ENCODE peak calls at places on chromosomes 1 and 21, in five cellular contexts. One of them, this sample, is unnamed.

GRCh38 chr1:74629283-74629682 is 44.3 kb downstream of the ERICH3 start:
- DNase-seq in bronchial epithelial cell: no peak
- DNase-seq in HTR-8/SVneo: no peak
- DNase-seq in stromal cell of bone marrow: no peak
- DNase-seq in HS-27A: no peak
- DNase-seq in this sample: no peak

GRCh38 chr1:51627672-51628071 is 10.8 kb downstream of the OSBPL9 start:
- DNase-seq in bronchial epithelial cell: peak; percentile 54
- DNase-seq in HTR-8/SVneo: peak; percentile 48
- DNase-seq in stromal cell of bone marrow: peak; percentile 41
- DNase-seq in HS-27A: no peak
- DNase-seq in this sample: no peak

GRCh38 chr1:7727816-7728477 is 43.1 kb upstream of the VAMP3 start:
- DNase-seq in bronchial epithelial cell: no peak
- DNase-seq in HTR-8/SVneo: no peak
- DNase-seq in stromal cell of bone marrow: no peak
- DNase-seq in HS-27A: no peak
- DNase-seq in this sample: no peak

GRCh38 chr1:243402868-243403267 is 147.0 kb downstream of the SDCCAG8 start:
- DNase-seq in bronchial epithelial cell: no peak
- DNase-seq in HTR-8/SVneo: no peak
- DNase-seq in stromal cell of bone marrow: no peak
- DNase-seq in HS-27A: no peak
- DNase-seq in this sample: no peak

GRCh38 chr21:45505416-45506021 is 36.7 kb downstream of the SLC19A1 start:
- DNase-seq in bronchial epithelial cell: no peak
- DNase-seq in HTR-8/SVneo: no peak
- DNase-seq in stromal cell of bone marrow: no peak
- DNase-seq in HS-27A: no peak
- DNase-seq in this sample: no peak

GRCh38 chr1:46724991-46725735 is 6.2 kb upstream of the EFCAB14 start:
- DNase-seq in bronchial epithelial cell: peak; percentile 80
- DNase-seq in HTR-8/SVneo: peak; percentile 45
- DNase-seq in stromal cell of bone marrow: peak; percentile 57
- DNase-seq in HS-27A: peak; percentile 41
- DNase-seq in this sample: peak; percentile 69

GRCh38 chr21:24456358-24456757 is 1150.9 kb downstream of the MRPL39 start:
- DNase-seq in bronchial epithelial cell: no peak
- DNase-seq in HTR-8/SVneo: no peak
- DNase-seq in stromal cell of bone marrow: no peak
- DNase-seq in HS-27A: no peak
- DNase-seq in this sample: no peak

GRCh38 chr1:40799351-40799867 is 15.8 kb downstream of the KCNQ4 start:
- DNase-seq in bronchial epithelial cell: no peak
- DNase-seq in HTR-8/SVneo: no peak
- DNase-seq in stromal cell of bone marrow: peak; percentile 32
- DNase-seq in HS-27A: no peak
- DNase-seq in this sample: no peak

GRCh38 chr1:228334226-228334935 is 72.3 kb downstream of the TRIM11 start:
- DNase-seq in bronchial epithelial cell: no peak
- DNase-seq in HTR-8/SVneo: no peak
- DNase-seq in stromal cell of bone marrow: no peak
- DNase-seq in HS-27A: no peak
- DNase-seq in this sample: no peak

GRCh38 chr1:228374711-228375577 is 31.7 kb downstream of the TRIM11 start:
- DNase-seq in bronchial epithelial cell: no peak
- DNase-seq in HTR-8/SVneo: no peak
- DNase-seq in stromal cell of bone marrow: peak; percentile 97
- DNase-seq in HS-27A: no peak
- DNase-seq in this sample: no peak

GRCh38 chr21:17829472-17829871 is 10.3 kb upstream of the C21orf91 start:
- DNase-seq in bronchial epithelial cell: peak; percentile 52
- DNase-seq in HTR-8/SVneo: no peak
- DNase-seq in stromal cell of bone marrow: peak; percentile 29
- DNase-seq in HS-27A: no peak
- DNase-seq in this sample: no peak

GRCh38 chr1:53572061-53572801 is 113.0 kb downstream of the DMRTB1 start:
- DNase-seq in bronchial epithelial cell: peak; percentile 78
- DNase-seq in HTR-8/SVneo: peak; percentile 69
- DNase-seq in stromal cell of bone marrow: no peak
- DNase-seq in HS-27A: peak; percentile 50
- DNase-seq in this sample: no peak

GRCh38 chr1:35486858-35487408 is 70.3 kb downstream of the KIAA0319L start:
- DNase-seq in bronchial epithelial cell: no peak
- DNase-seq in HTR-8/SVneo: no peak
- DNase-seq in stromal cell of bone marrow: no peak
- DNase-seq in HS-27A: no peak
- DNase-seq in this sample: no peak

GRCh38 chr21:45225041-45225740 is 62.5 kb downstream of the POFUT2 start:
- DNase-seq in bronchial epithelial cell: no peak
- DNase-seq in HTR-8/SVneo: no peak
- DNase-seq in stromal cell of bone marrow: no peak
- DNase-seq in HS-27A: no peak
- DNase-seq in this sample: no peak

GRCh38 chr1:18951416-18951815 is 5.1 kb downstream of the IFFO2 start:
- DNase-seq in bronchial epithelial cell: no peak
- DNase-seq in HTR-8/SVneo: no peak
- DNase-seq in stromal cell of bone marrow: no peak
- DNase-seq in HS-27A: no peak
- DNase-seq in this sample: peak; percentile 38

GRCh38 chr1:59062743-59063142 is 234.2 kb upstream of the FGGY start:
- DNase-seq in bronchial epithelial cell: peak; percentile 84
- DNase-seq in HTR-8/SVneo: no peak
- DNase-seq in stromal cell of bone marrow: peak; percentile 68
- DNase-seq in HS-27A: no peak
- DNase-seq in this sample: no peak

This sample was measured in CD8-positive, alpha-beta T cell.